ENCODE peak calls at places on chromosomes 3 and 15, in eight cellular contexts. Q is progenitor cell of endocrine pancreas, C is GM23338, F is psoas muscle, Y is AG09309, L is kidney epithelial cell, Z is HFFc6, H is heart left ventricle. S is an unnamed sample.

GRCh38 chr3:85433334-85433733 is 474.5 kb downstream of the CADM2 start:
- DNase-seq in Q (no peak), C (peak), F (no peak), Y (no peak), L (no peak), Z (no peak), H (no peak), S (no peak)

GRCh38 chr3:171407746-171408145 is 52.5 kb downstream of the TNIK start:
- DNase-seq in Q (no peak), C (no peak), F (no peak), Y (peak), L (peak), Z (peak), H (no peak), S (no peak)

GRCh38 chr3:16836505-16837237 is 48.1 kb upstream of the PLCL2 start:
- DNase-seq in Q (no peak), C (no peak), F (no peak), Y (no peak), L (no peak), Z (no peak), H (no peak), S (no peak)

GRCh38 chr3:146814601-146815315 is 209.6 kb upstream of the PLSCR5 start:
- DNase-seq in Q (no peak), C (peak), F (no peak), Y (no peak), L (no peak), Z (peak), H (no peak), S (no peak)

GRCh38 chr15:68730491-68731317 is 90.0 kb downstream of the ANP32A start:
- DNase-seq in Q (no peak), C (peak), F (peak), Y (no peak), L (peak), Z (peak), H (peak), S (no peak)

GRCh38 chr3:152073267-152073666 is 195.5 kb upstream of the MBNL1 start:
- DNase-seq in Q (no peak), C (no peak), F (no peak), Y (no peak), L (no peak), Z (peak), H (no peak), S (no peak)

GRCh38 chr15:44882499-44882968 is 74.0 kb upstream of the TERB2 start:
- DNase-seq in Q (no peak), C (no peak), F (no peak), Y (no peak), L (no peak), Z (no peak), H (no peak), S (no peak)

GRCh38 chr3:122350814-122351418 is 25.9 kb downstream of the CSTA start:
- DNase-seq in Q (no peak), C (no peak), F (no peak), Y (peak), L (peak), Z (peak), H (no peak), S (no peak)

GRCh38 chr15:77797270-77797669 is 164.6 kb upstream of the LINGO1 start:
- DNase-seq in Q (no peak), C (no peak), F (no peak), Y (no peak), L (no peak), Z (no peak), H (no peak), S (no peak)

GRCh38 chr3:61331937-61332590 is 80.8 kb upstream of the FHIT start:
- DNase-seq in Q (no peak), C (peak), F (no peak), Y (no peak), L (peak), Z (no peak), H (no peak), S (no peak)

GRCh38 chr3:175070946-175071345 is 211.8 kb downstream of the NAALADL2 start:
- DNase-seq in Q (no peak), C (no peak), F (no peak), Y (no peak), L (no peak), Z (no peak), H (no peak), S (no peak)

GRCh38 chr3:175068587-175068986 is 209.5 kb downstream of the NAALADL2 start:
- DNase-seq in Q (no peak), C (no peak), F (no peak), Y (no peak), L (no peak), Z (no peak), H (no peak), S (no peak)

GRCh38 chr3:175065492-175065891 is 206.4 kb downstream of the NAALADL2 start:
- DNase-seq in Q (no peak), C (no peak), F (no peak), Y (no peak), L (no peak), Z (no peak), H (no peak), S (no peak)

GRCh38 chr3:175066617-175067415 is 207.7 kb downstream of the NAALADL2 start:
- DNase-seq in Q (no peak), C (no peak), F (no peak), Y (no peak), L (no peak), Z (no peak), H (no peak), S (no peak)
- TF ChIP-seq CTCF in Q (no peak), C (no peak), F (no peak), Y (no peak), L (no peak), Z (no peak), H (no peak), S (no peak)

GRCh38 chr3:19256313-19256712 is 108.0 kb downstream of the KCNH8 start:
- DNase-seq in Q (no peak), C (peak), F (no peak), Y (no peak), L (no peak), Z (no peak), H (no peak), S (no peak)

GRCh38 chr3:19254784-19255338 is 106.6 kb downstream of the KCNH8 start:
- DNase-seq in Q (no peak), C (no peak), F (no peak), Y (no peak), L (no peak), Z (no peak), H (no peak), S (no peak)

GRCh38 chr3:19248143-19248542 is 99.8 kb downstream of the KCNH8 start:
- DNase-seq in Q (no peak), C (no peak), F (no peak), Y (no peak), L (no peak), Z (no peak), H (no peak), S (no peak)

GRCh38 chr3:19254189-19254588 is 105.9 kb downstream of the KCNH8 start:
- DNase-seq in Q (no peak), C (no peak), F (no peak), Y (no peak), L (no peak), Z (no peak), H (no peak), S (no peak)

DNA sequence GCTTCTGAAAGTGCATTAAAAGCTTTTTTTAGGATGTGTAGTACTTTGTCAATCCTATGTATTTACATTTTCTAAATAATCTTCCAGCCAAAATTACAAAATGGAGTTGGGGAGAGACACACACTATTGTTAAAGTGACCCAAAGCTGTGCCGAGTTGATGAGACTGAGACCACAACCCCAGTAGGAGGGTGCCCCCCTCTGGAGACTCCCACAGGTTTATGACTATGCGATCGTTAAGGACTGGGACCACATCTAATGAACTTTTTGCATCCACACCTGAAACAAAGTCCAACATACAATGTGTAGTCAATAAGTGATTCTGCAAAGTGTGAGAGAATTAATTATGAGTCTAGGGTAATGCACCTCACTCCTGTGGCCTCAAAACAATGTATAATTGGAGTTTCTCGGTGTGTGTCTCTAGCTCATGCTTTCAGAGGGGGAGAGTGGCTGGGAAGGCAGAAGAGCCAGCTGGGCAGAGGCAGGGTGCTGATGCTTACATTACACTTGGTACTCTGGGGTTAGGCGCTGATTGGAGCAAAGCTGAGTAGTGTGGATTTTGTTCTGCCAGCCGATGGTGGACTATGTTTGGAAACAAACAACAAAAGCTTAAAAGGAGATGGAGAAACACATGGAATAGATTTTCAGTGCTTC is 102.8 kb downstream of the KCNH8 start:
- DNase-seq in Q (no peak), C (peak), F (no peak), Y (no peak), L (no peak), Z (no peak), H (no peak), S (no peak)
- TF ChIP-seq CTCF in Q (peak), C (peak), F (no peak), Y (no peak), L (no peak), Z (no peak), H (no peak), S (no peak)

GRCh38 chr15:62482715-62483429 is 317.8 kb upstream of the C2CD4B start:
- DNase-seq in Q (no peak), C (peak), F (no peak), Y (peak), L (no peak), Z (peak), H (no peak), S (no peak)
- TF ChIP-seq CTCF in Q (peak), C (peak), F (no peak), Y (peak), L (no peak), Z (peak), H (no peak), S (peak)

GRCh38 chr15:91227062-91227461 is 127.0 kb downstream of the SV2B start:
- DNase-seq in Q (no peak), C (no peak), F (no peak), Y (no peak), L (no peak), Z (no peak), H (no peak), S (no peak)

GRCh38 chr15:91222052-91222451 is 122.0 kb downstream of the SV2B start:
- DNase-seq in Q (no peak), C (no peak), F (no peak), Y (no peak), L (no peak), Z (no peak), H (no peak), S (no peak)

GRCh38 chr15:91225728-91226127 is 125.7 kb downstream of the SV2B start:
- DNase-seq in Q (no peak), C (no peak), F (no peak), Y (no peak), L (no peak), Z (no peak), H (no peak), S (no peak)

GRCh38 chr15:91223902-91224301 is 123.8 kb downstream of the SV2B start:
- DNase-seq in Q (no peak), C (no peak), F (no peak), Y (no peak), L (no peak), Z (no peak), H (no peak), S (no peak)

DNA sequence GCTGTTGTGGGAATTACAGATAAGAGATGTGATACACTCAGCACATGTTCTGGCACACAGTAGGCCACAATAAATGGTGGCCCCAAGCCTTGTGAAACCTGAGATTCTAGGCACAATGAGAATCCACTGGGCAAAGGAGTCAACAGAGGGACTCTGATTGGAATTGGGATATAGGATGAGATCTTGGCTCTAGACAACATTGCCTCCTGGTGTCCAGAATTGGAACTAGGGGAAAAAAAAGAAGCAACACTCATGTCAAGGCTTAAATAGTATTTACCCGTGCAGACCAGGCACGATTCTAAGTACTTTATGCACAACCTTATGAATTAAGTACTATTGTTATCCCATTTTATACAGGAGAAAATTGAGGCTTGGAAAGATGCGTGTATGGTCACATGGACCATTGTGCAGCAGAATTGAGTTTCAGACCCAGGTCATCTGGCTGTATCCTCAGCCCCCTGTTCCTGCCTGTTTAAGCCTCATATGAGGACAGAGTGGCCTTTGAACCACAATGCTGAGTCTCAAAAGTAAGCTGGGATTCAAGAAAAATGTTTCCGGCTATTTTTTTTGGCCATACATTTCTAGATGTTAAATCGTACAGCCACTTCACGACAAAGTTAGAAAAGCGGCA is 124.8 kb downstream of the SV2B start:
- DNase-seq in Q (peak), C (peak), F (no peak), Y (no peak), L (no peak), Z (no peak), H (no peak), S (no peak)
- TF ChIP-seq CTCF in Q (peak), C (peak), F (peak), Y (peak), L (peak), Z (peak), H (peak), S (peak)

DNA sequence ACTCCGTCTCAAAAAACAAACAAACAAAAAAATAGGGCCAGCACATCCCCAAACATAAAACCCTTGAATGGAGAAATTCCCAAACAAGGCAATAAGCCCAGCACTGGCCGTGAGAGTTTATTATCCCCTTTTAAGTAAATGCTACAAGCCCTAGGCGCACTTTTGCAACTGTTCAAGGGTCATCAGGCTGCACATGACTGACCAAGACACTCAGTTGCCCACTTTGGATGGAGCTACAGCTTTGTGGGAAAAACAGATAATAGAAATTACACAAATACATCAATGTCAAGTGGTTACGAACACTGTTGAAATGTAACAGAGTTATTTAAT is 33.7 kb upstream of the ZNF445 start:
- DNase-seq in Q (no peak), C (no peak), F (no peak), Y (no peak), L (no peak), Z (no peak), H (no peak), S (no peak)
- TF ChIP-seq CTCF in Q (no peak), C (no peak), F (no peak), Y (no peak), L (no peak), Z (no peak), H (no peak), S (no peak)

GRCh38 chr3:59772416-59773408 is 722.9 kb upstream of the CFAP20DC start:
- DNase-seq in Q (no peak), C (no peak), F (no peak), Y (no peak), L (no peak), Z (no peak), H (no peak), S (no peak)
- TF ChIP-seq CTCF in Q (no peak), C (no peak), F (no peak), Y (no peak), L (no peak), Z (no peak), H (no peak), S (no peak)

DNA sequence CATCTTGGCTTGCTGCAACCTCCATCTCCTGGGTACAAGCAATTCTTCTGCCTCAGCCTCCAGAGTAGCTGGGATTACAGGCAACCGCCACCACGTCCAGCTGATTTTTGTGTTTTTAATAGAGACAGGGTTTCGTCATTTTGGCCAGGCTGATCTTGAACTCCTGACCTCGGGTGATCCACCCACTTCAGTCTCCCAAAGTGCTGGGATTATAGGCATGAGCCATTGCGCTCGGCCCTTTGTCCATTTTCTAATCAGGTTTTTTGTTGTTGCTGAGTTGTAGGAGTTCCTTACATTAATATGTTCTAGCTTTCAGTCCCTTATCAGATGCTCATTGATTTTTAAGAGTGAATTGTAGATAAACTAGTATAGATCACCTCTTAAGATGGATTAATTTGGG is 20.3 kb downstream of the RAB5A start:
- DNase-seq in Q (no peak), C (no peak), F (no peak), Y (no peak), L (no peak), Z (no peak), H (no peak), S (no peak)
- TF ChIP-seq CTCF in Q (no peak), C (no peak), F (no peak), Y (no peak), L (no peak), Z (no peak), H (no peak), S (no peak)

S was measured in osteocyte.